ENCODE peak calls at places on chromosomes 6 and 20, in four cellular contexts. A is GM13977, L is AG04449, T is HFFc6. Y is an unnamed sample.

GRCh38 chr6:42321976-42322375 is 104.3 kb upstream of the MRPS10 start:
- DNase-seq in A (no peak), L (no peak), T (no peak), Y (no peak)

GRCh38 chr6:20279608-20280287 is 67.5 kb upstream of the MBOAT1 start:
- DNase-seq in A (no peak), L (no peak), T (no peak), Y (no peak)

GRCh38 chr20:651713-652610 is 1.0 kb downstream of the SRXN1 start:
- DNase-seq in A (no peak), L (no peak), T (no peak), Y (peak)

GRCh38 chr20:50724851-50725721 is 6.3 kb upstream of the PARD6B start:
- DNase-seq in A (no peak), L (peak), T (peak), Y (peak)

GRCh38 chr6:129494586-129494985 is 215.4 kb downstream of the ARHGAP18 start:
- DNase-seq in A (no peak), L (no peak), T (no peak), Y (no peak)

GRCh38 chr6:67875877-67876383 is 759.2 kb upstream of the ADGRB3 start:
- DNase-seq in A (no peak), L (no peak), T (no peak), Y (no peak)

GRCh38 chr20:37947943-37948342 is 45.0 kb downstream of the VSTM2L start:
- DNase-seq in A (no peak), L (no peak), T (no peak), Y (no peak)

GRCh38 chr6:10837692-10837996 is 695 bp downstream of the MAK start:
- DNase-seq in A (peak), L (no peak), T (no peak), Y (peak)

GRCh38 chr6:163782436-163783003 is 368.0 kb downstream of the QKI start:
- DNase-seq in A (no peak), L (no peak), T (no peak), Y (no peak)

GRCh38 chr6:26197736-26198625 is 110.8 kb downstream of the HFE start:
- DNase-seq in A (no peak), L (no peak), T (peak), Y (peak)

GRCh38 chr6:52662031-52662430 is 8.9 kb upstream of the TMEM14A start:
- DNase-seq in A (no peak), L (no peak), T (no peak), Y (no peak)

GRCh38 chr6:4804095-4804494 is 27.9 kb downstream of the CDYL start:
- DNase-seq in A (no peak), L (no peak), T (peak), Y (peak)

GRCh38 chr6:766625-767024 is 73.7 kb upstream of the EXOC2 start:
- DNase-seq in A (no peak), L (no peak), T (no peak), Y (no peak)

GRCh38 chr20:17610566-17611289 is 40.9 kb downstream of the DSTN start:
- DNase-seq in A (peak), L (no peak), T (no peak), Y (peak)

GRCh38 chr20:59994697-59995122 is 36.5 kb downstream of the CDH26 start:
- DNase-seq in A (no peak), L (no peak), T (no peak), Y (no peak)

GRCh38 chr6:169556758-169557505 is 144.9 kb downstream of the WDR27 start:
- DNase-seq in A (peak), L (no peak), T (no peak), Y (peak)

GRCh38 chr6:164962805-164963204 is 346.6 kb downstream of the C6orf118 start:
- DNase-seq in A (no peak), L (no peak), T (no peak), Y (no peak)

GRCh38 chr6:108117427-108118358 is 43.2 kb upstream of the OSTM1 start:
- DNase-seq in A (peak), L (no peak), T (no peak), Y (peak)

GRCh38 chr6:31784270-31784925 is 7.3 kb upstream of the VWA7 start:
- DNase-seq in A (no peak), L (no peak), T (no peak), Y (no peak)

GRCh38 chr6:11718031-11718430 is 60.6 kb downstream of the ADTRP start:
- DNase-seq in A (no peak), L (no peak), T (no peak), Y (no peak)

GRCh38 chr6:6930223-6930880 is 177.4 kb upstream of the RREB1 start:
- DNase-seq in A (no peak), L (no peak), T (no peak), Y (no peak)

GRCh38 chr6:149473080-149474052 is 11.4 kb downstream of the ZC3H12D start:
- DNase-seq in A (no peak), L (no peak), T (no peak), Y (no peak)

GRCh38 chr6:157548635-157549467 is 167.9 kb downstream of the ZDHHC14 start:
- DNase-seq in A (no peak), L (no peak), T (no peak), Y (peak)

GRCh38 chr6:140052757-140053729 is 678.6 kb upstream of the CITED2 start:
- DNase-seq in A (peak), L (no peak), T (peak), Y (no peak)

GRCh38 chr6:164109770-164110140 is 695.2 kb downstream of the QKI start:
- DNase-seq in A (no peak), L (no peak), T (no peak), Y (peak)

GRCh38 chr6:30211306-30211705 is 1.9 kb downstream of the TRIM26 start:
- DNase-seq in A (no peak), L (no peak), T (no peak), Y (no peak)

DNA sequence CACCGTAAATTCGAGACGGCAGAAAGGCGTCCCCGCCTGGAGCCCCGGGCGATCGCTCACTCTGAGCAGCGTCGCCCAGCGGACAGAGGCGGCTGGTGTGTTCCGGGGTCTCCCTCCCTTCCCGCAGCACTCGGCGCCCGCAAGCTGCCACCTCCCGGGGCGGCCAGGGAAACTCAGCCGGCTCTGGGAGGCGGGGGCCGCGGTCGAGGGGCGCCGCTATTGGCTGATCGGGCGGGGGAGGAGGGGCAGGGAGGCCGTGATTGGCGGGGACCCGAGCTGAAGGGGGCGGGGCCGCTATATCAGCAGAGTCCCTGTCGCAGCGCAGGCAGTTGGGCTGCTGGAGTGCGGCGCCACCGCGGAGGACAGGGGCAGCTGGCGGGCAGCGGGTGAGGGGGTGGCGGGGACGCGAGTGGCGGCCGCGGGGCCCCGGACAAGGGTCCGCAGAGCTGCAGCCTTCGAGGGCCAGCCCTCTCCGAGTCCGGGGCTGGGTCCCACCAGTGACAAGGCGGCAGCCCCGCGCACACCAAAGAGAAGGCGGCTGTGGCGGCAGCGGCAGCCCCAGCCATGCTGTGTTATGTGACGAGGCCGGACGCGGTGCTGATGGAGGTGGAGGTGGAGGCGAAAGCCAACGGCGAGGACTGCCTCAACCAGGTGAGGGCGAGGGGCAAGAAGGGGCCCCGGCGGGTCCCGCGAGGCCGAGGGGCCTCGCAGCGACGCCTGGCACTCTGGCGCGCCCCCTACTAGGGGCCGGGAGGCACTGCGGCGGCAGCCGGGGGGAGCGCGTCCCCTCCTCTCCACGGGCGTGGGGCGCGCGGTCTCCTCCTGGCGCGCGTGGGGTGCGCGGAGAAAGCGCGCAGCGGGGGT is at the start of gene MYLIP:
- DNase-seq in A (peak), L (no peak), T (peak), Y (peak)
- TF ChIP-seq CTCF in A (peak), L (peak), T (peak), Y (peak)

DNA sequence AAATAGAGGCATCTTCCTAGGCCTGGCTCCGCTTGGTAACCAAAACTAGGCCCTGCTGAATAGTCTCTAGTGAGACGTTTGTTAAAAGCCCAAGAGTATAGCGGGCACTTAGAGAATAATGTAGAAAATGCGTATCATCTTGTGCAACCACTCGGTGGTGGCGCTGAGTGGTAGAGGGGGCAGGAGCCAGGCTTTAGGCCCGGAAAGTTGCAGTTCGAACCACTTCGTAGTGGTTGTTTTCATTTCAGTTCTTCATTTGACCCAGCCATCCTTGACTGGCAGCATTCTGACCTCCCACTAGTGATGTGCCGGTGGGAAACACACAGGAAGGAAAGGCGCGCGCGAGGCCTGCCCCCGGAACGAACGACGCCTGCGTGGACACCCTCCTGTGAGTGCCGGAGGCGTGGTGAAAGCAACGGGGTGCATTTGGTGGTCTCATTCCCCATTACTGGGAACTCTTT is 18.0 kb downstream of the GPX5 start:
- DNase-seq in A (peak), L (no peak), T (no peak), Y (peak)
- TF ChIP-seq CTCF in A (no peak), L (no peak), T (no peak), Y (no peak)

GRCh38 chr20:43514062-43514971 is 6.8 kb downstream of the L3MBTL1 start:
- DNase-seq in A (peak), L (peak), T (peak), Y (peak)
- TF ChIP-seq CTCF in A (peak), L (peak), T (peak), Y (no peak)

DNA sequence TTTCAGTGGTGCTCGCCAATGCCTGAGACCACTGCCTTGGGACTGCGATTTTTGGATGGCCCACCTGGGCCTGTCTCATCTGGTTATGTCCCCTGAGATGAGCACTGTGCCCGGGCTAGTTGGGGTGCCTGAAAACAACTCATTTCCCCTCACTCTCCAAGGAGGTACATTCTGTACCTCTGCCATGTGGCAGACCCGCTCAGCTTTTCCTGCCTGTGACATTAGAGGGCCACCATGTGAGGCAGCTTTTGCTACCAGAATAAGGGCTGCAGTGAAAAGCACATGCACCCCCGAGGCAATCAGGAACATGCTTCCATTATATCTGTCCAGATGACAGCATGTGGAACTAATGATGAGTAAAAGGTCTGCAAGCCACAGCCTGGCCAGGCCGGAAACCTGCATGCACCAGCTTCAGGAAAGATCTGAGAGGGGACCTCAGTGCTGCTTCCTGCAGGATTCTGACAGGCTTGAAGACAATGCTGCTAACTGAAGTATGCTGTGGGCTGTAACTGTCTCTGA is 11.3 kb upstream of the SRSF6 start:
- DNase-seq in A (no peak), L (no peak), T (peak), Y (no peak)
- TF ChIP-seq CTCF in A (no peak), L (no peak), T (no peak), Y (no peak)

GRCh38 chr6:51350308-51350904 is 531.7 kb downstream of the TFAP2B start:
- DNase-seq in A (peak), L (no peak), T (no peak), Y (no peak)
- TF ChIP-seq CTCF in A (peak), L (no peak), T (peak), Y (peak)